ENCODE peak calls at places on chromosomes 6 and 20, in nine cellular contexts. Q, A, G, X, L, Y, P, R and U are unnamed samples. For H3K36me3, the result is how much of the 10 kb centered on the place peaks cover.

GRCh38 chr6:39059496-39060310 is 11.1 kb downstream of the GLP1R start:
- DNase-seq in L (no peak), X (no peak), R (no peak), G (no peak), A (no peak), Y (no peak), P (no peak), Q (no peak), U (no peak)

GRCh38 chr20:25288291-25289181 is 40.7 kb downstream of the PYGB start:
- DNase-seq in X (no peak), L (no peak), G (no peak), P (no peak), A (no peak), R (no peak), Q (no peak), Y (no peak), U (no peak)

GRCh38 chr6:53424976-53425718 is 76.4 kb upstream of the ELOVL5 start:
- DNase-seq in Q (no peak), X (no peak), L (no peak), P (no peak), A (no peak), G (no peak), Y (no peak), R (no peak), U (no peak)

GRCh38 chr6:32184084-32184640 is at the start of gene AGER:
- DNase-seq in L (no peak), P (no peak), Q (no peak), X (no peak), A (no peak), R (no peak), Y (no peak), G (no peak), U (no peak)

GRCh38 chr6:88856566-88856965 is 106.9 kb downstream of the RNGTT start:
- DNase-seq in Y (no peak), P (no peak), X (no peak), G (no peak), L (no peak), A (no peak), Q (no peak), R (no peak), U (no peak)

GRCh38 chr6:41037107-41037900 is 1.7 kb downstream of the UNC5CL start:
- DNase-seq in L (no peak), Y (no peak), P (no peak), G (no peak), X (no peak), Q (no peak), R (no peak), A (no peak), U (no peak)

GRCh38 chr6:6559994-6560393 is 28.5 kb upstream of the LY86 start:
- DNase-seq in P (no peak), L (no peak), A (no peak), Q (no peak), X (no peak), R (no peak), Y (peak), G (no peak), U (no peak)

GRCh38 chr6:150334790-150335783 is 33.7 kb upstream of the IYD start:
- DNase-seq in P (peak), A (peak), Y (peak), X (no peak), R (no peak), G (peak), Q (peak), L (no peak), U (peak)

GRCh38 chr6:131182991-131183425 is 47.7 kb downstream of the AKAP7 start:
- DNase-seq in G (peak), R (no peak), X (no peak), P (peak), Y (peak), Q (peak), L (no peak), A (peak), U (no peak)

GRCh38 chr6:157527471-157527907 is 146.5 kb downstream of the ZDHHC14 start:
- DNase-seq in G (no peak), Q (no peak), P (peak), Y (no peak), A (no peak), R (no peak), X (no peak), L (no peak), U (no peak)

GRCh38 chr6:21200056-21200870 is 393.3 kb upstream of the SOX4 start:
- DNase-seq in A (no peak), P (no peak), Q (no peak), G (peak), L (no peak), X (no peak), R (no peak), Y (no peak), U (no peak)

GRCh38 chr20:62042025-62042820 is 23.5 kb downstream of the TAF4 start:
- DNase-seq in Y (no peak), Q (no peak), A (no peak), L (no peak), R (no peak), G (no peak), X (no peak), P (no peak), U (no peak)

GRCh38 chr6:38552136-38552535 is 87.6 kb downstream of the BTBD9 start:
- DNase-seq in A (no peak), L (no peak), R (no peak), Q (no peak), Y (no peak), X (no peak), P (no peak), G (no peak), U (no peak)

GRCh38 chr6:156618600-156619205 is 158.5 kb upstream of the ARID1B start:
- DNase-seq in Q (no peak), X (no peak), Y (peak), L (no peak), R (no peak), G (peak), P (peak), A (no peak), U (no peak)

GRCh38 chr6:36245572-36246031 is 24.3 kb upstream of the PNPLA1 start:
- DNase-seq in A (no peak), X (no peak), R (no peak), Y (peak), G (no peak), L (no peak), P (peak), Q (no peak), U (no peak)

GRCh38 chr6:130069471-130069870 is 51.1 kb downstream of the L3MBTL3 start:
- DNase-seq in Q (no peak), P (no peak), L (no peak), G (no peak), R (no peak), X (no peak), A (no peak), Y (no peak), U (no peak)

GRCh38 chr6:136036601-136037000 is 185.1 kb downstream of the PDE7B start:
- DNase-seq in A (no peak), L (no peak), Q (no peak), R (no peak), G (no peak), Y (no peak), X (no peak), P (no peak), U (no peak)

GRCh38 chr6:136038531-136038930 is 187.0 kb downstream of the PDE7B start:
- DNase-seq in A (no peak), P (no peak), L (no peak), X (no peak), R (no peak), G (no peak), Q (no peak), Y (no peak), U (no peak)

GRCh38 chr6:136037246-136037884 is 185.9 kb downstream of the PDE7B start:
- DNase-seq in X (no peak), G (no peak), A (no peak), L (no peak), R (no peak), Y (no peak), Q (no peak), P (no peak), U (no peak)

GRCh38 chr6:136039185-136039584 is 187.7 kb downstream of the PDE7B start:
- DNase-seq in Y (no peak), X (no peak), Q (no peak), A (no peak), P (no peak), L (no peak), G (no peak), R (no peak), U (no peak)

GRCh38 chr6:136037885-136038460 is 186.5 kb downstream of the PDE7B start:
- DNase-seq in L (no peak), A (no peak), X (no peak), R (no peak), P (no peak), Q (no peak), G (peak), Y (no peak), U (no peak)
- H3K4me3 ChIP-seq in L (peak), A (no peak), X (peak), R (no peak), P (no peak), Q (no peak), G (no peak), Y (no peak), U (peak)

GRCh38 chr20:48695738-48696137 is 132.1 kb downstream of the PREX1 start:
- DNase-seq in P (no peak), X (no peak), A (no peak), R (no peak), Y (no peak), L (no peak), G (no peak), Q (no peak), U (no peak)

GRCh38 chr20:48695255-48695654 is 132.5 kb downstream of the PREX1 start:
- DNase-seq in X (no peak), P (no peak), L (no peak), Q (peak), Y (no peak), R (no peak), G (peak), A (no peak), U (no peak)

GRCh38 chr20:48698507-48699267 is 129.1 kb downstream of the PREX1 start:
- DNase-seq in P (no peak), A (no peak), G (no peak), Q (no peak), Y (peak), X (no peak), R (no peak), L (no peak), U (no peak)

GRCh38 chr20:48694466-48694865 is 133.3 kb downstream of the PREX1 start:
- DNase-seq in Y (no peak), P (no peak), R (no peak), L (no peak), X (no peak), A (no peak), Q (no peak), G (no peak), U (no peak)

DNA sequence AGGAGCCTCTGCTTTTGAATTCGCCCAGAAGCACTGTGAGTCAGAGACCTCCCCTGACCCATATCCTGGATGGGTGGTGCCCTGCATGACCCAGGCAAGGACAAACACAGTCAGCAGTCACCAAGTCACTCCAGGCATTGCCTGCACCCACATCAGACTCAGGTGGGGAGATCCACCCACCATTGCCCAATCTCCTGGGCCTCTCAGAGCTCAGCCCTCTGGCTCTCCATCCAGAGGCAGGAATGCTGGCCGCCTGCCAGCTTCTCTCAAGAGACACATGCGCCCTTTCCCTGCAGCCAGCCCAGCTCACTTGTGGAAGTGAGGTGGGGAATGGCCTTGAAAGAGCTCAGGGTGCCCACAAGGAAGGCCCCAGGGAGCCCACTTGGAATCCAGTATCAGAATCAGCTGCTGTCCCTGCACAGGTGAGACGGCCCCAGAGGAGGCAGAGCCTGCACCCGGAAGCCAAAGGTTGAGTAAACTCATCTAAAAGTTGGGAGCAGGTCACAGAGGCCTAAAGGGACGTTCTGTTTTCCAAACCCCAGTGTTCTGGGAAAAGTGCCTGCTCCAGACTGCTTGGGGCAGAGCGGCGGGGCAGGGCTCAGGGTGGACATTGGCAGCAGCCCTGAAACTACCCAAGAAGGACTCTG is 129.8 kb downstream of the PREX1 start:
- DNase-seq in G (peak), Q (peak), P (peak), L (no peak), X (peak), R (no peak), A (no peak), Y (no peak), U (no peak)
- H3K36me3 ChIP-seq in G (under half), Q (under half), P (under half), L (under half), X (under half), R (half or more), A (half or more), Y (under half), U (half or more)

GRCh38 chr20:51134405-51134804 is 111.5 kb upstream of the KCNG1 start:
- DNase-seq in P (peak), L (no peak), X (no peak), Q (no peak), A (no peak), R (no peak), G (no peak), Y (no peak), U (no peak)
- H3K4me3 ChIP-seq in P (no peak), L (no peak), X (no peak), Q (no peak), A (no peak), R (no peak), G (no peak), Y (no peak), U (no peak)

DNA sequence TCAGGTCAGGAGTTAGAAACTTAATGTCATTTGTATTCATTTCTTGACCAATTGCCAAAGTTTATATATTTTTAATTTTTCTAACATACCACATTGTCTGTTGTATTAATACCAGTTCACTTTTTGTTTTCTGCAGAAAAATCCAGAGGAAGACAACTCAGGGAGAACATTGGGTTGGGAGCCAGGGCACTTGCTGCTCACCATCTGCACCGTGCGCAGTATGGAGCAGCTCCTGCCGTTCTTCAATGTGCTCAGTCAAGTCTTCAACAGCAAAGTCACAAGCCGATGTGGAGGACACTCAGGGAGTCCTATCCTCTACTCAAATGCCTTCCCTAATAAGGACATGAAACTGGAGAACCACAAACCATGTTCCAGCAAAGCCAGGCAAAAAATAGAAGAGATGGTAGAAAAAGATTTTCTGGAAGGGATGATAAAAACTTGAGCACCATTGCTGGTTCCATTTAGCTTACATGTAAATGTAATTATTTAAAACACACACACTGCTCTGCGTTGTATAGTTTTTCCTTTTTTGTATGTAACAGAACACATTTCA is 25.3 kb downstream of the PGM3 start:
- DNase-seq in P (no peak), L (no peak), Q (no peak), X (no peak), A (no peak), R (no peak), Y (no peak), G (no peak), U (no peak)
- H3K36me3 ChIP-seq in P (under half), L (under half), Q (under half), X (under half), A (under half), R (half or more), Y (under half), G (half or more), U (half or more)

GRCh38 chr6:168078943-168079405 is at the start of gene FRMD1:
- DNase-seq in G (no peak), X (no peak), Q (no peak), P (peak), R (no peak), Y (no peak), L (no peak), A (no peak), U (no peak)
- H3K4me3 ChIP-seq in G (no peak), X (no peak), Q (no peak), P (no peak), R (no peak), Y (no peak), L (no peak), A (no peak), U (no peak)

GRCh38 chr20:1446536-1446935 is 20.1 kb downstream of the NSFL1C start:
- DNase-seq in A (no peak), X (no peak), L (no peak), R (no peak), Y (no peak), P (no peak), G (no peak), Q (no peak), U (no peak)
- H3K36me3 ChIP-seq in A (half or more), X (under half), L (under half), R (half or more), Y (under half), P (under half), G (half or more), Q (half or more), U (half or more)

DNA sequence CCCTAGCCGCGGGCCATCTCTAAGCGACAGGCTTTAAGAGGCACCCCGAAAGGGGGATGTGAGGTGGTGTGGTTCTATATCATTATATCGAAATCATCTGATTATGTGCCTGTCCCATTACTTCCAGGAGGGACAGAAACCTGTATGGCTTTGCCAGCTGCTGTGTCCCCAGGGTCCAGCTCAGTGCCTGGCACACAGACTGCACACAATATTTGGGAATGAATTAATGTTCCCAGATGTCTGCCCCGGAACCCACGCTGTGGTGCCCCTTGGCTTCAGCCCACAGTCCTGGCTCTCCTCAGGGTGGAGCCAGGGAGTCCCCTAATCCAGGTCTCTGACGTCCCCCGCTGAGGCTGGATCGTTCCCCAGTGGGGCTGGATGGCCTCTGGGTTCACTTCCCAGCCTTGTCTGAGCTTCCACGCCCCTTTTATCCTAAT is 8.9 kb upstream of the AHCY start:
- DNase-seq in Y (no peak), X (no peak), A (no peak), Q (no peak), G (no peak), R (no peak), P (peak), L (no peak), U (no peak)
- H3K4me3 ChIP-seq in Y (no peak), X (no peak), A (no peak), Q (peak), G (no peak), R (no peak), P (no peak), L (no peak), U (peak)

GRCh38 chr20:10709916-10710315 is 36.1 kb upstream of the JAG1 start:
- DNase-seq in X (no peak), L (no peak), Y (no peak), R (no peak), P (no peak), G (no peak), Q (no peak), A (no peak), U (no peak)
- H3K36me3 ChIP-seq in X (under half), L (under half), Y (under half), R (under half), P (under half), G (under half), Q (under half), A (under half), U (under half)

DNA sequence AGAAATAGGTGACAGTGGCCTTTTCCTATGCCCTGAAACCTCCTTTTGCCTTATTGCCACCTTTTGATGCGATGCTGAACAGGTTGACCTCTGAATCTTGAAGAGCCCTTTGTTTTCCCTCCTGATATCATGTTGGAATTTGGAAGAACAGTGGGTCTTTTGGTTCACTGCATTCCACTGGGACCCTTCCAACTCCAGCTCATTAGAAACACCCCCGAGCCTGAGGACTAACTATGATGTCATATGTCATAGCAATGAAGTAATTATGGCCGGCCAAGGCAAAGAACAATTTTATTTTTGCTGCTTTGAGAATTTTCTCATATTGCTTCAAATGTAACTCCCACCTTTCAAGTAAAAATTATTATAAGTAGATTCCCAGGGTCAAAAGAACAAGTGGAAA is 353.4 kb upstream of the JAG1 start:
- DNase-seq in G (no peak), Y (no peak), P (no peak), L (no peak), X (no peak), A (no peak), Q (no peak), R (no peak), U (no peak)
- H3K4me3 ChIP-seq in G (no peak), Y (no peak), P (no peak), L (no peak), X (no peak), A (no peak), Q (no peak), R (no peak), U (no peak)